ENCODE peak calls at places on chromosome 11, in nine cellular contexts. One of them, this sample, is unnamed.

GRCh38 chr11:6576471-6577373 is 26.7 kb downstream of the RRP8 start:
- DNase-seq in WERI-Rb-1: no peak
- DNase-seq in progenitor cell of endocrine pancreas: no peak
- DNase-seq in H7: peak; percentile 26
- DNase-seq in kidney: no peak
- DNase-seq in stimulated activated CD4-positive, alpha-beta T cell treated with anti-CD3 and anti-CD28 coated beads, Interleukin-4, amount 100 ng/mL, for 48 hours: no peak
- DNase-seq in NCI-H510A treated with DMSO at 0.1 percent for 48 hours: no peak
- DNase-seq in colonic mucosa: no peak
- DNase-seq in activated gamma-delta T cell treated with anti-CD3 and anti-CD28 coated beads, Interleukin-2, amount 50 U/mL, for 16 hours: no peak
- DNase-seq in this sample: no peak

GRCh38 chr11:94171693-94172440 is 43.2 kb downstream of the PANX1 start:
- DNase-seq in activated gamma-delta T cell treated with anti-CD3 and anti-CD28 coated beads, Interleukin-2, amount 50 U/mL, for 16 hours: no peak
- DNase-seq in H7: peak; percentile 67
- DNase-seq in progenitor cell of endocrine pancreas: no peak
- DNase-seq in stimulated activated CD4-positive, alpha-beta T cell treated with anti-CD3 and anti-CD28 coated beads, Interleukin-4, amount 100 ng/mL, for 48 hours: peak; percentile 43
- DNase-seq in kidney: no peak
- DNase-seq in WERI-Rb-1: peak; percentile 52
- DNase-seq in colonic mucosa: peak; percentile 41
- DNase-seq in NCI-H510A treated with DMSO at 0.1 percent for 48 hours: no peak
- DNase-seq in this sample: no peak

GRCh38 chr11:12762696-12763324 is 88.6 kb downstream of the TEAD1 start:
- DNase-seq in colonic mucosa: no peak
- DNase-seq in NCI-H510A treated with DMSO at 0.1 percent for 48 hours: peak; percentile 67
- DNase-seq in kidney: no peak
- DNase-seq in WERI-Rb-1: no peak
- DNase-seq in stimulated activated CD4-positive, alpha-beta T cell treated with anti-CD3 and anti-CD28 coated beads, Interleukin-4, amount 100 ng/mL, for 48 hours: no peak
- DNase-seq in activated gamma-delta T cell treated with anti-CD3 and anti-CD28 coated beads, Interleukin-2, amount 50 U/mL, for 16 hours: no peak
- DNase-seq in H7: no peak
- DNase-seq in progenitor cell of endocrine pancreas: no peak
- DNase-seq in this sample: no peak

GRCh38 chr11:17739945-17740338 is 5.4 kb downstream of the KCNC1 start:
- DNase-seq in kidney: peak; percentile 29
- DNase-seq in NCI-H510A treated with DMSO at 0.1 percent for 48 hours: no peak
- DNase-seq in activated gamma-delta T cell treated with anti-CD3 and anti-CD28 coated beads, Interleukin-2, amount 50 U/mL, for 16 hours: no peak
- DNase-seq in H7: no peak
- DNase-seq in colonic mucosa: no peak
- DNase-seq in progenitor cell of endocrine pancreas: no peak
- DNase-seq in WERI-Rb-1: no peak
- DNase-seq in stimulated activated CD4-positive, alpha-beta T cell treated with anti-CD3 and anti-CD28 coated beads, Interleukin-4, amount 100 ng/mL, for 48 hours: no peak
- DNase-seq in this sample: no peak

GRCh38 chr11:116558504-116559252 is 214.1 kb downstream of the BUD13 start:
- DNase-seq in progenitor cell of endocrine pancreas: no peak
- DNase-seq in activated gamma-delta T cell treated with anti-CD3 and anti-CD28 coated beads, Interleukin-2, amount 50 U/mL, for 16 hours: no peak
- DNase-seq in colonic mucosa: no peak
- DNase-seq in NCI-H510A treated with DMSO at 0.1 percent for 48 hours: no peak
- DNase-seq in WERI-Rb-1: no peak
- DNase-seq in kidney: peak; percentile 32
- DNase-seq in H7: no peak
- DNase-seq in stimulated activated CD4-positive, alpha-beta T cell treated with anti-CD3 and anti-CD28 coated beads, Interleukin-4, amount 100 ng/mL, for 48 hours: no peak
- DNase-seq in this sample: no peak

GRCh38 chr11:71235719-71236118 is 16.7 kb downstream of the SHANK2 start:
- DNase-seq in colonic mucosa: no peak
- DNase-seq in progenitor cell of endocrine pancreas: no peak
- DNase-seq in activated gamma-delta T cell treated with anti-CD3 and anti-CD28 coated beads, Interleukin-2, amount 50 U/mL, for 16 hours: no peak
- DNase-seq in kidney: no peak
- DNase-seq in H7: peak; percentile 25
- DNase-seq in WERI-Rb-1: no peak
- DNase-seq in NCI-H510A treated with DMSO at 0.1 percent for 48 hours: no peak
- DNase-seq in stimulated activated CD4-positive, alpha-beta T cell treated with anti-CD3 and anti-CD28 coated beads, Interleukin-4, amount 100 ng/mL, for 48 hours: no peak
- DNase-seq in this sample: no peak

GRCh38 chr11:120061761-120062560 is 76.0 kb downstream of the TRIM29 start:
- DNase-seq in progenitor cell of endocrine pancreas: no peak
- DNase-seq in kidney: no peak
- DNase-seq in activated gamma-delta T cell treated with anti-CD3 and anti-CD28 coated beads, Interleukin-2, amount 50 U/mL, for 16 hours: no peak
- DNase-seq in H7: peak; percentile 82
- DNase-seq in WERI-Rb-1: peak; percentile 60
- DNase-seq in NCI-H510A treated with DMSO at 0.1 percent for 48 hours: no peak
- DNase-seq in colonic mucosa: no peak
- DNase-seq in stimulated activated CD4-positive, alpha-beta T cell treated with anti-CD3 and anti-CD28 coated beads, Interleukin-4, amount 100 ng/mL, for 48 hours: no peak
- DNase-seq in this sample: no peak

GRCh38 chr11:121722431-121723256 is 269.9 kb upstream of the SORL1-AS1 start:
- DNase-seq in colonic mucosa: peak; percentile 39
- DNase-seq in stimulated activated CD4-positive, alpha-beta T cell treated with anti-CD3 and anti-CD28 coated beads, Interleukin-4, amount 100 ng/mL, for 48 hours: no peak
- DNase-seq in H7: peak; percentile 83
- DNase-seq in NCI-H510A treated with DMSO at 0.1 percent for 48 hours: no peak
- DNase-seq in WERI-Rb-1: peak; percentile 63
- DNase-seq in activated gamma-delta T cell treated with anti-CD3 and anti-CD28 coated beads, Interleukin-2, amount 50 U/mL, for 16 hours: no peak
- DNase-seq in kidney: peak; percentile 93
- DNase-seq in progenitor cell of endocrine pancreas: peak; percentile 62
- DNase-seq in this sample: no peak

GRCh38 chr11:119650251-119650650 is 78.7 kb downstream of the NECTIN1 start:
- DNase-seq in progenitor cell of endocrine pancreas: no peak
- DNase-seq in NCI-H510A treated with DMSO at 0.1 percent for 48 hours: no peak
- DNase-seq in WERI-Rb-1: no peak
- DNase-seq in stimulated activated CD4-positive, alpha-beta T cell treated with anti-CD3 and anti-CD28 coated beads, Interleukin-4, amount 100 ng/mL, for 48 hours: no peak
- DNase-seq in colonic mucosa: no peak
- DNase-seq in activated gamma-delta T cell treated with anti-CD3 and anti-CD28 coated beads, Interleukin-2, amount 50 U/mL, for 16 hours: no peak
- DNase-seq in H7: peak; percentile 48
- DNase-seq in kidney: no peak
- DNase-seq in this sample: no peak

GRCh38 chr11:1564535-1565172 is 7.4 kb downstream of the DUSP8 start:
- DNase-seq in NCI-H510A treated with DMSO at 0.1 percent for 48 hours: peak; percentile 42
- DNase-seq in WERI-Rb-1: peak; percentile 97
- DNase-seq in colonic mucosa: peak; percentile 67
- DNase-seq in H7: peak; percentile 98
- DNase-seq in activated gamma-delta T cell treated with anti-CD3 and anti-CD28 coated beads, Interleukin-2, amount 50 U/mL, for 16 hours: no peak
- DNase-seq in kidney: peak; percentile 81
- DNase-seq in progenitor cell of endocrine pancreas: peak; percentile 59
- DNase-seq in stimulated activated CD4-positive, alpha-beta T cell treated with anti-CD3 and anti-CD28 coated beads, Interleukin-4, amount 100 ng/mL, for 48 hours: no peak
- DNase-seq in this sample: no peak

GRCh38 chr11:1172729-1173117 is 15.0 kb downstream of the MUC5AC start:
- DNase-seq in stimulated activated CD4-positive, alpha-beta T cell treated with anti-CD3 and anti-CD28 coated beads, Interleukin-4, amount 100 ng/mL, for 48 hours: no peak
- DNase-seq in activated gamma-delta T cell treated with anti-CD3 and anti-CD28 coated beads, Interleukin-2, amount 50 U/mL, for 16 hours: no peak
- DNase-seq in progenitor cell of endocrine pancreas: no peak
- DNase-seq in WERI-Rb-1: no peak
- DNase-seq in NCI-H510A treated with DMSO at 0.1 percent for 48 hours: no peak
- DNase-seq in H7: no peak
- DNase-seq in kidney: peak; percentile 8
- DNase-seq in colonic mucosa: no peak
- DNase-seq in this sample: no peak

GRCh38 chr11:117180661-117181585 is 2.4 kb downstream of the SIDT2 start:
- DNase-seq in stimulated activated CD4-positive, alpha-beta T cell treated with anti-CD3 and anti-CD28 coated beads, Interleukin-4, amount 100 ng/mL, for 48 hours: peak; percentile 51
- DNase-seq in WERI-Rb-1: peak; percentile 89
- DNase-seq in NCI-H510A treated with DMSO at 0.1 percent for 48 hours: peak; percentile 25
- DNase-seq in activated gamma-delta T cell treated with anti-CD3 and anti-CD28 coated beads, Interleukin-2, amount 50 U/mL, for 16 hours: no peak
- DNase-seq in kidney: peak; percentile 59
- DNase-seq in H7: peak; percentile 92
- DNase-seq in progenitor cell of endocrine pancreas: peak; percentile 34
- DNase-seq in colonic mucosa: peak; percentile 87
- DNase-seq in this sample: peak; percentile 28

GRCh38 chr11:122267602-122268001 is 151.6 kb upstream of the BLID start:
- DNase-seq in progenitor cell of endocrine pancreas: no peak
- DNase-seq in stimulated activated CD4-positive, alpha-beta T cell treated with anti-CD3 and anti-CD28 coated beads, Interleukin-4, amount 100 ng/mL, for 48 hours: no peak
- DNase-seq in H7: no peak
- DNase-seq in kidney: no peak
- DNase-seq in NCI-H510A treated with DMSO at 0.1 percent for 48 hours: no peak
- DNase-seq in WERI-Rb-1: no peak
- DNase-seq in activated gamma-delta T cell treated with anti-CD3 and anti-CD28 coated beads, Interleukin-2, amount 50 U/mL, for 16 hours: no peak
- DNase-seq in colonic mucosa: no peak
- DNase-seq in this sample: no peak

GRCh38 chr11:316891-317291 is 3.1 kb downstream of the IFITM1 start:
- DNase-seq in activated gamma-delta T cell treated with anti-CD3 and anti-CD28 coated beads, Interleukin-2, amount 50 U/mL, for 16 hours: no peak
- DNase-seq in WERI-Rb-1: no peak
- DNase-seq in progenitor cell of endocrine pancreas: no peak
- DNase-seq in NCI-H510A treated with DMSO at 0.1 percent for 48 hours: no peak
- DNase-seq in kidney: no peak
- DNase-seq in H7: no peak
- DNase-seq in colonic mucosa: no peak
- DNase-seq in stimulated activated CD4-positive, alpha-beta T cell treated with anti-CD3 and anti-CD28 coated beads, Interleukin-4, amount 100 ng/mL, for 48 hours: no peak
- DNase-seq in this sample: no peak

GRCh38 chr11:112961751-112962747 is 829 bp downstream of the NCAM1 start:
- DNase-seq in WERI-Rb-1: peak; percentile 64
- DNase-seq in kidney: peak; percentile 72
- DNase-seq in activated gamma-delta T cell treated with anti-CD3 and anti-CD28 coated beads, Interleukin-2, amount 50 U/mL, for 16 hours: no peak
- DNase-seq in H7: peak; percentile 65
- DNase-seq in colonic mucosa: peak; percentile 26
- DNase-seq in progenitor cell of endocrine pancreas: peak; percentile 22
- DNase-seq in NCI-H510A treated with DMSO at 0.1 percent for 48 hours: peak; percentile 53
- DNase-seq in stimulated activated CD4-positive, alpha-beta T cell treated with anti-CD3 and anti-CD28 coated beads, Interleukin-4, amount 100 ng/mL, for 48 hours: no peak
- DNase-seq in this sample: no peak

GRCh38 chr11:27998552-27998951 is 109.4 kb downstream of the KIF18A start:
- DNase-seq in WERI-Rb-1: no peak
- DNase-seq in activated gamma-delta T cell treated with anti-CD3 and anti-CD28 coated beads, Interleukin-2, amount 50 U/mL, for 16 hours: no peak
- DNase-seq in kidney: no peak
- DNase-seq in NCI-H510A treated with DMSO at 0.1 percent for 48 hours: no peak
- DNase-seq in stimulated activated CD4-positive, alpha-beta T cell treated with anti-CD3 and anti-CD28 coated beads, Interleukin-4, amount 100 ng/mL, for 48 hours: no peak
- DNase-seq in H7: no peak
- DNase-seq in progenitor cell of endocrine pancreas: no peak
- DNase-seq in colonic mucosa: no peak
- DNase-seq in this sample: no peak

GRCh38 chr11:31492320-31492913 is 17.0 kb downstream of the IMMP1L start:
- DNase-seq in WERI-Rb-1: no peak
- DNase-seq in activated gamma-delta T cell treated with anti-CD3 and anti-CD28 coated beads, Interleukin-2, amount 50 U/mL, for 16 hours: no peak
- DNase-seq in NCI-H510A treated with DMSO at 0.1 percent for 48 hours: no peak
- DNase-seq in kidney: no peak
- DNase-seq in progenitor cell of endocrine pancreas: no peak
- DNase-seq in stimulated activated CD4-positive, alpha-beta T cell treated with anti-CD3 and anti-CD28 coated beads, Interleukin-4, amount 100 ng/mL, for 48 hours: no peak
- DNase-seq in colonic mucosa: no peak
- DNase-seq in H7: no peak
- DNase-seq in this sample: no peak

GRCh38 chr11:2555376-2555775 is 110.6 kb downstream of the KCNQ1 start:
- DNase-seq in progenitor cell of endocrine pancreas: no peak
- DNase-seq in colonic mucosa: no peak
- DNase-seq in stimulated activated CD4-positive, alpha-beta T cell treated with anti-CD3 and anti-CD28 coated beads, Interleukin-4, amount 100 ng/mL, for 48 hours: no peak
- DNase-seq in NCI-H510A treated with DMSO at 0.1 percent for 48 hours: no peak
- DNase-seq in kidney: peak; percentile 54
- DNase-seq in activated gamma-delta T cell treated with anti-CD3 and anti-CD28 coated beads, Interleukin-2, amount 50 U/mL, for 16 hours: no peak
- DNase-seq in WERI-Rb-1: no peak
- DNase-seq in H7: no peak
- DNase-seq in this sample: no peak

GRCh38 chr11:21892696-21893095 is 300.2 kb upstream of the ANO5 start:
- DNase-seq in NCI-H510A treated with DMSO at 0.1 percent for 48 hours: no peak
- DNase-seq in WERI-Rb-1: no peak
- DNase-seq in kidney: no peak
- DNase-seq in stimulated activated CD4-positive, alpha-beta T cell treated with anti-CD3 and anti-CD28 coated beads, Interleukin-4, amount 100 ng/mL, for 48 hours: no peak
- DNase-seq in progenitor cell of endocrine pancreas: no peak
- DNase-seq in activated gamma-delta T cell treated with anti-CD3 and anti-CD28 coated beads, Interleukin-2, amount 50 U/mL, for 16 hours: no peak
- DNase-seq in H7: no peak
- DNase-seq in colonic mucosa: no peak
- DNase-seq in this sample: no peak

GRCh38 chr11:114058026-114058706 is 1.3 kb upstream of the ZBTB16 start:
- DNase-seq in colonic mucosa: no peak
- DNase-seq in activated gamma-delta T cell treated with anti-CD3 and anti-CD28 coated beads, Interleukin-2, amount 50 U/mL, for 16 hours: no peak
- DNase-seq in stimulated activated CD4-positive, alpha-beta T cell treated with anti-CD3 and anti-CD28 coated beads, Interleukin-4, amount 100 ng/mL, for 48 hours: no peak
- DNase-seq in H7: peak; percentile 54
- DNase-seq in progenitor cell of endocrine pancreas: no peak
- DNase-seq in kidney: no peak
- DNase-seq in WERI-Rb-1: no peak
- DNase-seq in NCI-H510A treated with DMSO at 0.1 percent for 48 hours: no peak
- DNase-seq in this sample: no peak

GRCh38 chr11:66080055-66080817 is 10.2 kb downstream of the PACS1 start:
- DNase-seq in colonic mucosa: peak; percentile 74
- DNase-seq in stimulated activated CD4-positive, alpha-beta T cell treated with anti-CD3 and anti-CD28 coated beads, Interleukin-4, amount 100 ng/mL, for 48 hours: peak; percentile 37
- DNase-seq in WERI-Rb-1: no peak
- DNase-seq in kidney: no peak
- DNase-seq in NCI-H510A treated with DMSO at 0.1 percent for 48 hours: no peak
- DNase-seq in activated gamma-delta T cell treated with anti-CD3 and anti-CD28 coated beads, Interleukin-2, amount 50 U/mL, for 16 hours: peak; percentile 55
- DNase-seq in progenitor cell of endocrine pancreas: no peak
- DNase-seq in H7: no peak
- DNase-seq in this sample: no peak

GRCh38 chr11:132142102-132142501 is 771.7 kb downstream of the NTM start:
- DNase-seq in kidney: no peak
- DNase-seq in stimulated activated CD4-positive, alpha-beta T cell treated with anti-CD3 and anti-CD28 coated beads, Interleukin-4, amount 100 ng/mL, for 48 hours: no peak
- DNase-seq in activated gamma-delta T cell treated with anti-CD3 and anti-CD28 coated beads, Interleukin-2, amount 50 U/mL, for 16 hours: no peak
- DNase-seq in NCI-H510A treated with DMSO at 0.1 percent for 48 hours: peak; percentile 52
- DNase-seq in colonic mucosa: no peak
- DNase-seq in H7: no peak
- DNase-seq in progenitor cell of endocrine pancreas: no peak
- DNase-seq in WERI-Rb-1: no peak
- DNase-seq in this sample: no peak

GRCh38 chr11:336666-337002 is 16.0 kb upstream of the IFITM3 start:
- DNase-seq in activated gamma-delta T cell treated with anti-CD3 and anti-CD28 coated beads, Interleukin-2, amount 50 U/mL, for 16 hours: no peak
- DNase-seq in H7: no peak
- DNase-seq in kidney: no peak
- DNase-seq in WERI-Rb-1: no peak
- DNase-seq in NCI-H510A treated with DMSO at 0.1 percent for 48 hours: no peak
- DNase-seq in progenitor cell of endocrine pancreas: no peak
- DNase-seq in colonic mucosa: no peak
- DNase-seq in stimulated activated CD4-positive, alpha-beta T cell treated with anti-CD3 and anti-CD28 coated beads, Interleukin-4, amount 100 ng/mL, for 48 hours: no peak
- DNase-seq in this sample: no peak

GRCh38 chr11:86869966-86870570 is 69.7 kb downstream of the PRSS23 start:
- DNase-seq in kidney: no peak
- DNase-seq in WERI-Rb-1: peak; percentile 59
- DNase-seq in NCI-H510A treated with DMSO at 0.1 percent for 48 hours: peak; percentile 28
- DNase-seq in stimulated activated CD4-positive, alpha-beta T cell treated with anti-CD3 and anti-CD28 coated beads, Interleukin-4, amount 100 ng/mL, for 48 hours: peak; percentile 44
- DNase-seq in colonic mucosa: peak; percentile 60
- DNase-seq in H7: peak; percentile 67
- DNase-seq in progenitor cell of endocrine pancreas: peak; percentile 17
- DNase-seq in activated gamma-delta T cell treated with anti-CD3 and anti-CD28 coated beads, Interleukin-2, amount 50 U/mL, for 16 hours: peak; percentile 7
- DNase-seq in this sample: no peak

GRCh38 chr11:44709281-44709562 is 17.5 kb upstream of the TSPAN18 start:
- DNase-seq in colonic mucosa: no peak
- DNase-seq in NCI-H510A treated with DMSO at 0.1 percent for 48 hours: no peak
- DNase-seq in kidney: peak; percentile 49
- DNase-seq in progenitor cell of endocrine pancreas: no peak
- DNase-seq in WERI-Rb-1: no peak
- DNase-seq in activated gamma-delta T cell treated with anti-CD3 and anti-CD28 coated beads, Interleukin-2, amount 50 U/mL, for 16 hours: no peak
- DNase-seq in H7: no peak
- DNase-seq in stimulated activated CD4-positive, alpha-beta T cell treated with anti-CD3 and anti-CD28 coated beads, Interleukin-4, amount 100 ng/mL, for 48 hours: no peak
- DNase-seq in this sample: no peak

GRCh38 chr11:91156041-91156440 is 933.2 kb upstream of the CHORDC1 start:
- DNase-seq in kidney: no peak
- DNase-seq in NCI-H510A treated with DMSO at 0.1 percent for 48 hours: no peak
- DNase-seq in activated gamma-delta T cell treated with anti-CD3 and anti-CD28 coated beads, Interleukin-2, amount 50 U/mL, for 16 hours: no peak
- DNase-seq in progenitor cell of endocrine pancreas: no peak
- DNase-seq in colonic mucosa: no peak
- DNase-seq in stimulated activated CD4-positive, alpha-beta T cell treated with anti-CD3 and anti-CD28 coated beads, Interleukin-4, amount 100 ng/mL, for 48 hours: no peak
- DNase-seq in WERI-Rb-1: no peak
- DNase-seq in H7: no peak
- DNase-seq in this sample: no peak

GRCh38 chr11:69697489-69697843 is 6.4 kb downstream of the FGF19 start:
- DNase-seq in H7: no peak
- DNase-seq in WERI-Rb-1: no peak
- DNase-seq in colonic mucosa: no peak
- DNase-seq in stimulated activated CD4-positive, alpha-beta T cell treated with anti-CD3 and anti-CD28 coated beads, Interleukin-4, amount 100 ng/mL, for 48 hours: no peak
- DNase-seq in activated gamma-delta T cell treated with anti-CD3 and anti-CD28 coated beads, Interleukin-2, amount 50 U/mL, for 16 hours: no peak
- DNase-seq in kidney: no peak
- DNase-seq in NCI-H510A treated with DMSO at 0.1 percent for 48 hours: no peak
- DNase-seq in progenitor cell of endocrine pancreas: no peak
- DNase-seq in this sample: no peak

GRCh38 chr11:77522215-77522614 is 48.3 kb upstream of the PAK1 start:
- DNase-seq in NCI-H510A treated with DMSO at 0.1 percent for 48 hours: no peak
- DNase-seq in colonic mucosa: no peak
- DNase-seq in WERI-Rb-1: no peak
- DNase-seq in stimulated activated CD4-positive, alpha-beta T cell treated with anti-CD3 and anti-CD28 coated beads, Interleukin-4, amount 100 ng/mL, for 48 hours: no peak
- DNase-seq in progenitor cell of endocrine pancreas: no peak
- DNase-seq in activated gamma-delta T cell treated with anti-CD3 and anti-CD28 coated beads, Interleukin-2, amount 50 U/mL, for 16 hours: no peak
- DNase-seq in H7: no peak
- DNase-seq in kidney: no peak
- DNase-seq in this sample: no peak

GRCh38 chr11:97364047-97364446 is 974.2 kb downstream of the JRKL start:
- DNase-seq in H7: no peak
- DNase-seq in stimulated activated CD4-positive, alpha-beta T cell treated with anti-CD3 and anti-CD28 coated beads, Interleukin-4, amount 100 ng/mL, for 48 hours: no peak
- DNase-seq in kidney: no peak
- DNase-seq in WERI-Rb-1: no peak
- DNase-seq in NCI-H510A treated with DMSO at 0.1 percent for 48 hours: no peak
- DNase-seq in progenitor cell of endocrine pancreas: no peak
- DNase-seq in activated gamma-delta T cell treated with anti-CD3 and anti-CD28 coated beads, Interleukin-2, amount 50 U/mL, for 16 hours: no peak
- DNase-seq in colonic mucosa: no peak
- DNase-seq in this sample: no peak

GRCh38 chr11:13668102-13668956 is at the start of gene FAR1:
- DNase-seq in progenitor cell of endocrine pancreas: peak; percentile 97
- DNase-seq in kidney: peak; percentile 99
- DNase-seq in NCI-H510A treated with DMSO at 0.1 percent for 48 hours: peak; percentile 85
- DNase-seq in H7: peak; percentile 97
- DNase-seq in activated gamma-delta T cell treated with anti-CD3 and anti-CD28 coated beads, Interleukin-2, amount 50 U/mL, for 16 hours: peak; percentile 93
- DNase-seq in colonic mucosa: peak; percentile 98
- DNase-seq in WERI-Rb-1: peak; percentile 98
- DNase-seq in stimulated activated CD4-positive, alpha-beta T cell treated with anti-CD3 and anti-CD28 coated beads, Interleukin-4, amount 100 ng/mL, for 48 hours: peak; percentile 89
- DNase-seq in this sample: peak; percentile 86

GRCh38 chr11:113839842-113840241 is 35.5 kb downstream of the USP28 start:
- DNase-seq in stimulated activated CD4-positive, alpha-beta T cell treated with anti-CD3 and anti-CD28 coated beads, Interleukin-4, amount 100 ng/mL, for 48 hours: no peak
- DNase-seq in NCI-H510A treated with DMSO at 0.1 percent for 48 hours: no peak
- DNase-seq in progenitor cell of endocrine pancreas: no peak
- DNase-seq in WERI-Rb-1: no peak
- DNase-seq in H7: no peak
- DNase-seq in colonic mucosa: no peak
- DNase-seq in kidney: no peak
- DNase-seq in activated gamma-delta T cell treated with anti-CD3 and anti-CD28 coated beads, Interleukin-2, amount 50 U/mL, for 16 hours: no peak
- DNase-seq in this sample: no peak

This sample was measured in esophagus squamous epithelium.